ENCODE peak calls at places on chromosomes 7 and 10, in eight cellular contexts. V is heart right ventricle, L is OCI-LY7, W is psoas muscle, K is right cardiac atrium, N is GM23248, O is neural progenitor cell, J is H9. S is an unnamed sample.
A peak's percentile ranks its signal among the peaks of the same experiment; 100 is the strongest.

GRCh38 chr10:17751781-17752445 is at the start of gene TMEM236:
- DNase-seq in V (no peak), L (no peak), W (no peak), K (no peak), N (no peak), O (no peak), J (no peak), S (no peak)

GRCh38 chr7:141460781-141461715 is 90.2 kb upstream of the AGK start:
- DNase-seq in V (no peak), L (no peak), W (no peak), K (no peak), N (peak; percentile 7), O (no peak), J (no peak), S (no peak)

GRCh38 chr7:117123311-117123926 is 170.1 kb downstream of the ST7 start:
- DNase-seq in V (no peak), L (no peak), W (no peak), K (no peak), N (no peak), O (no peak), J (no peak), S (no peak)

GRCh38 chr7:50305697-50306300 is 1.3 kb downstream of the IKZF1 start:
- DNase-seq in V (no peak), L (no peak), W (no peak), K (no peak), N (no peak), O (no peak), J (no peak), S (no peak)

GRCh38 chr10:71547841-71548493 is 151.2 kb downstream of the CDH23 start:
- DNase-seq in V (peak; percentile 74), L (no peak), W (peak; percentile 82), K (peak; percentile 84), N (no peak), O (peak; percentile 42), J (no peak), S (no peak)

GRCh38 chr10:34032564-34032963 is 698.1 kb upstream of the NRP1 start:
- DNase-seq in V (no peak), L (no peak), W (no peak), K (no peak), N (no peak), O (no peak), J (no peak), S (no peak)

GRCh38 chr10:95360122-95360715 is 69.4 kb upstream of the PDLIM1 start:
- DNase-seq in V (no peak), L (peak; percentile 28), W (no peak), K (no peak), N (no peak), O (no peak), J (no peak), S (peak; percentile 7)

GRCh38 chr10:70440296-70441160 is 953 bp downstream of the NODAL start:
- DNase-seq in V (no peak), L (no peak), W (no peak), K (no peak), N (peak; percentile 32), O (peak; percentile 61), J (peak; percentile 70), S (no peak)

GRCh38 chr7:151059362-151060112 is at the start of gene SLC4A2:
- DNase-seq in V (peak; percentile 86), L (peak; percentile 83), W (peak; percentile 90), K (peak; percentile 85), N (peak; percentile 86), O (peak; percentile 76), J (peak; percentile 69), S (peak; percentile 73)

GRCh38 chr7:129210256-129210988 is 14.4 kb upstream of the AHCYL2 start:
- DNase-seq in V (peak; percentile 87), L (peak; percentile 74), W (peak; percentile 91), K (peak; percentile 83), N (peak; percentile 76), O (peak; percentile 76), J (peak; percentile 85), S (peak; percentile 38)

GRCh38 chr10:794382-794956 is 105.0 kb upstream of the DIP2C start:
- DNase-seq in V (no peak), L (no peak), W (peak; percentile 31), K (no peak), N (peak; percentile 51), O (peak; percentile 55), J (peak; percentile 53), S (no peak)

GRCh38 chr10:9613338-9613737 is 1404.3 kb upstream of the CELF2 start:
- DNase-seq in V (no peak), L (no peak), W (no peak), K (no peak), N (peak; percentile 30), O (no peak), J (no peak), S (peak; percentile 4)

GRCh38 chr7:141400356-141400755 is 150.9 kb upstream of the AGK start:
- DNase-seq in V (no peak), L (no peak), W (no peak), K (no peak), N (no peak), O (no peak), J (no peak), S (no peak)

GRCh38 chr7:100175296-100175935 is 1.8 kb downstream of the GPC2 start:
- DNase-seq in V (no peak), L (no peak), W (no peak), K (no peak), N (no peak), O (no peak), J (no peak), S (no peak)

GRCh38 chr10:78717200-78717599 is 351.6 kb upstream of the ZMIZ1 start:
- DNase-seq in V (no peak), L (no peak), W (no peak), K (peak; percentile 51), N (peak; percentile 90), O (no peak), J (no peak), S (no peak)

GRCh38 chr7:78576196-78576595 is 777.6 kb downstream of the PHTF2 start:
- DNase-seq in V (no peak), L (no peak), W (no peak), K (no peak), N (peak; percentile 56), O (peak; percentile 9), J (no peak), S (no peak)

GRCh38 chr7:114851406-114852025 is 70.4 kb upstream of the MDFIC start:
- DNase-seq in V (no peak), L (no peak), W (no peak), K (no peak), N (no peak), O (no peak), J (no peak), S (no peak)

GRCh38 chr7:157771689-157772088 is 434.9 kb downstream of the DNAJB6 start:
- DNase-seq in V (no peak), L (no peak), W (no peak), K (no peak), N (no peak), O (no peak), J (no peak), S (no peak)

GRCh38 chr7:157768198-157768597 is 431.4 kb downstream of the DNAJB6 start:
- DNase-seq in V (no peak), L (no peak), W (no peak), K (no peak), N (no peak), O (no peak), J (no peak), S (no peak)

GRCh38 chr7:157770716-157771320 is 434.0 kb downstream of the DNAJB6 start:
- DNase-seq in V (no peak), L (no peak), W (peak; percentile 22), K (no peak), N (no peak), O (no peak), J (no peak), S (no peak)

GRCh38 chr7:157769016-157769869 is 432.4 kb downstream of the DNAJB6 start:
- DNase-seq in V (no peak), L (no peak), W (peak; percentile 20), K (no peak), N (no peak), O (peak; percentile 52), J (no peak), S (no peak)

DNA sequence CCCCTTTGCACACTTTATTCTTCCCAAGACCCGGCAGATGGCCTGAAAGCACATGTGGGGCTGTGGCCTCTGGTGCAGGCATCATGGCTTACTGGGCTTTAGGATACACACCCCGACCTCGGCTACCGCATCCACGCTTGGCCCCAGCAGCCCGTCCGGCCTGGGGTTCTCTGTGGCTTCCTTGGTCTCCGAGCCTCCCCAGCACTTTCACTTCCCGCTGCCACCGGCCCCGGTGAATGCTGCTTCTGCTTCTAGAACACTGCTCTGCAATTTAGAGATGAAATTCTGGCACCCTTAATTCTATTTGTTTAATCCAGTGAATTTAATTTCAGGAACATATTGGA is 433.0 kb downstream of the DNAJB6 start:
- DNase-seq in V (no peak), L (no peak), W (no peak), K (no peak), N (no peak), O (no peak), J (no peak), S (no peak)
- H3K9me3 ChIP-seq in V (no peaks in the 10 kb centered on the region), L (no peaks in the 10 kb centered on the region), W (peaks cover 3% of the 10 kb centered on the region), K (no peaks in the 10 kb centered on the region), N (no peaks in the 10 kb centered on the region), O (no peaks in the 10 kb centered on the region), J (no peaks in the 10 kb centered on the region), S (no peaks in the 10 kb centered on the region)

GRCh38 chr7:12069757-12070156 is 141.3 kb upstream of the TMEM106B start:
- DNase-seq in V (no peak), L (no peak), W (no peak), K (no peak), N (no peak), O (no peak), J (no peak), S (no peak)

GRCh38 chr7:12080006-12080405 is 131.1 kb upstream of the TMEM106B start:
- DNase-seq in V (no peak), L (no peak), W (no peak), K (no peak), N (no peak), O (no peak), J (no peak), S (no peak)

GRCh38 chr7:12074889-12075288 is 136.2 kb upstream of the TMEM106B start:
- DNase-seq in V (no peak), L (no peak), W (no peak), K (no peak), N (no peak), O (no peak), J (no peak), S (no peak)
- H3K9me3 ChIP-seq in V (peaks cover 7% of the 10 kb centered on the region), L (no peaks in the 10 kb centered on the region), W (no peaks in the 10 kb centered on the region), K (no peaks in the 10 kb centered on the region), N (no peaks in the 10 kb centered on the region), O (no peaks in the 10 kb centered on the region), J (no peaks in the 10 kb centered on the region), S (no peaks in the 10 kb centered on the region)

GRCh38 chr7:48130658-48131108 is 40.6 kb upstream of the ABCA13 start:
- DNase-seq in V (no peak), L (no peak), W (no peak), K (no peak), N (peak; percentile 53), O (no peak), J (no peak), S (no peak)
- H3K9me3 ChIP-seq in V (no peaks in the 10 kb centered on the region), L (no peaks in the 10 kb centered on the region), W (no peaks in the 10 kb centered on the region), K (no peaks in the 10 kb centered on the region), N (no peaks in the 10 kb centered on the region), O (no peaks in the 10 kb centered on the region), J (no peaks in the 10 kb centered on the region), S (peaks cover 4% of the 10 kb centered on the region)

DNA sequence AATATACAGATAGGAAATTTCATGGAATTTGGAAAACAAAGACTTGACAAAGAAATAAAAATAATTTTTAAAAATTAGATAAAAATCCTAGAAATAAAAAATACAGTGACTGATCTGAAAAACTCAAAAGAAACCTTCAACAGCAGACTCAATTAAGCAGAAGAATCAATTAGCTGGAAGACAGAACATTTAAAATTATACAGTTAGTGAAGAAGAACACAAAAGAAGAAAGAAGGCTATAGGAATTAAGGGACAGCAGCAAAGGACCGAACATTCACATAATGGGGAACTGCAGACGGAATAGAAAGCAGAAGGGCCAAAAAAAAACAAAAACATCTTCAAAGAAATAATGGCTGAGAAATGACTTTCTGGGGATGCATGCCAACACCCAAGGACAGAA is 314.5 kb downstream of the CRPPA start:
- DNase-seq in V (no peak), L (no peak), W (no peak), K (no peak), N (no peak), O (no peak), J (no peak), S (no peak)
- H3K9me3 ChIP-seq in V (peaks cover 18% of the 10 kb centered on the region), L (peaks cover 6% of the 10 kb centered on the region), W (peaks cover 30% of the 10 kb centered on the region), K (peaks cover 4% of the 10 kb centered on the region), N (peaks cover 19% of the 10 kb centered on the region), O (peaks cover 27% of the 10 kb centered on the region), J (no peaks in the 10 kb centered on the region), S (peaks cover 6% of the 10 kb centered on the region)

S was measured in CD4-positive, CD25-positive, alpha-beta regulatory T cell.